ENCODE peak calls at places on chromosomes 4 and X, in five cellular contexts. One of them, this sample, is unnamed.

GRCh38 chr4:168751263-168752225 is 254.7 kb downstream of the PALLD start:
- DNase-seq in lower lobe of right lung: no peak
- DNase-seq in OCI-LY7: no peak
- DNase-seq in heart right ventricle: no peak
- DNase-seq in suprapubic skin: no peak
- DNase-seq in this sample: no peak

GRCh38 chr4:81541546-81541945 is 69.8 kb upstream of the RASGEF1B start:
- DNase-seq in lower lobe of right lung: no peak
- DNase-seq in OCI-LY7: no peak
- DNase-seq in heart right ventricle: no peak
- DNase-seq in suprapubic skin: no peak
- DNase-seq in this sample: no peak

GRCh38 chr4:125041372-125041930 is 273.3 kb upstream of the FAT4 start:
- DNase-seq in lower lobe of right lung: no peak
- DNase-seq in OCI-LY7: no peak
- DNase-seq in heart right ventricle: no peak
- DNase-seq in suprapubic skin: no peak
- DNase-seq in this sample: no peak

GRCh38 chrX:132489256-132490085 is 633 bp upstream of the MBNL3 start:
- DNase-seq in lower lobe of right lung: peak
- DNase-seq in OCI-LY7: peak
- DNase-seq in heart right ventricle: peak
- DNase-seq in suprapubic skin: no peak
- DNase-seq in this sample: peak

GRCh38 chr4:4641661-4642180 is 99.9 kb upstream of the STX18 start:
- DNase-seq in lower lobe of right lung: no peak
- DNase-seq in OCI-LY7: no peak
- DNase-seq in heart right ventricle: no peak
- DNase-seq in suprapubic skin: no peak
- DNase-seq in this sample: no peak

GRCh38 chrX:108299101-108299591 is 139.1 kb downstream of the COL4A6 start:
- DNase-seq in lower lobe of right lung: no peak
- DNase-seq in OCI-LY7: no peak
- DNase-seq in heart right ventricle: no peak
- DNase-seq in suprapubic skin: no peak
- DNase-seq in this sample: peak

GRCh38 chr4:153152453-153153338 is 51.5 kb upstream of the TRIM2 start:
- DNase-seq in lower lobe of right lung: peak
- DNase-seq in OCI-LY7: no peak
- DNase-seq in heart right ventricle: peak
- DNase-seq in suprapubic skin: peak
- DNase-seq in this sample: peak

GRCh38 chrX:50100188-50100587 is 100.6 kb downstream of the AKAP4 start:
- DNase-seq in lower lobe of right lung: no peak
- DNase-seq in OCI-LY7: peak
- DNase-seq in heart right ventricle: no peak
- DNase-seq in suprapubic skin: no peak
- DNase-seq in this sample: no peak

GRCh38 chrX:129323115-129323514 is 200.2 kb downstream of the SMARCA1 start:
- DNase-seq in lower lobe of right lung: no peak
- DNase-seq in OCI-LY7: no peak
- DNase-seq in heart right ventricle: no peak
- DNase-seq in suprapubic skin: no peak
- DNase-seq in this sample: no peak

GRCh38 chr4:7295917-7296660 is 103.8 kb downstream of the SORCS2 start:
- DNase-seq in lower lobe of right lung: no peak
- DNase-seq in OCI-LY7: no peak
- DNase-seq in heart right ventricle: peak
- DNase-seq in suprapubic skin: no peak
- DNase-seq in this sample: peak

GRCh38 chr4:36189511-36190226 is 54.6 kb downstream of the ARAP2 start:
- DNase-seq in lower lobe of right lung: no peak
- DNase-seq in OCI-LY7: peak
- DNase-seq in heart right ventricle: no peak
- DNase-seq in suprapubic skin: no peak
- DNase-seq in this sample: no peak

GRCh38 chrX:85243761-85244410 is at the start of the genes SATL1 and ZNF711:
- DNase-seq in lower lobe of right lung: peak
- DNase-seq in OCI-LY7: peak
- DNase-seq in heart right ventricle: peak
- DNase-seq in suprapubic skin: peak
- DNase-seq in this sample: peak

GRCh38 chr4:113064244-113064643 is 14.8 kb downstream of the ANK2 start:
- DNase-seq in lower lobe of right lung: no peak
- DNase-seq in OCI-LY7: no peak
- DNase-seq in heart right ventricle: no peak
- DNase-seq in suprapubic skin: no peak
- DNase-seq in this sample: no peak

GRCh38 chrX:154516655-154517100 is 646 bp upstream of the FAM3A start:
- DNase-seq in lower lobe of right lung: no peak
- DNase-seq in OCI-LY7: no peak
- DNase-seq in heart right ventricle: no peak
- DNase-seq in suprapubic skin: no peak
- DNase-seq in this sample: no peak

GRCh38 chr4:153713840-153714239 is 29.8 kb downstream of the TLR2 start:
- DNase-seq in lower lobe of right lung: no peak
- DNase-seq in OCI-LY7: no peak
- DNase-seq in heart right ventricle: no peak
- DNase-seq in suprapubic skin: no peak
- DNase-seq in this sample: no peak

GRCh38 chr4:18111100-18111499 is 89.5 kb upstream of the LCORL start:
- DNase-seq in lower lobe of right lung: no peak
- DNase-seq in OCI-LY7: no peak
- DNase-seq in heart right ventricle: no peak
- DNase-seq in suprapubic skin: no peak
- DNase-seq in this sample: no peak

GRCh38 chrX:7146703-7147430 is 645 bp upstream of the STS start:
- DNase-seq in lower lobe of right lung: peak
- DNase-seq in OCI-LY7: peak
- DNase-seq in heart right ventricle: no peak
- DNase-seq in suprapubic skin: no peak
- DNase-seq in this sample: peak

GRCh38 chr4:138669479-138670165 is 346.0 kb upstream of the NOCT start:
- DNase-seq in lower lobe of right lung: no peak
- DNase-seq in OCI-LY7: no peak
- DNase-seq in heart right ventricle: no peak
- DNase-seq in suprapubic skin: no peak
- DNase-seq in this sample: no peak

GRCh38 chr4:64405761-64406160 is 3.5 kb downstream of the TECRL start:
- DNase-seq in lower lobe of right lung: no peak
- DNase-seq in OCI-LY7: no peak
- DNase-seq in heart right ventricle: no peak
- DNase-seq in suprapubic skin: no peak
- DNase-seq in this sample: no peak

GRCh38 chr4:56466910-56467283 is 520 bp upstream of the SRP72 start:
- DNase-seq in lower lobe of right lung: no peak
- DNase-seq in OCI-LY7: no peak
- DNase-seq in heart right ventricle: no peak
- DNase-seq in suprapubic skin: no peak
- DNase-seq in this sample: no peak

DNA sequence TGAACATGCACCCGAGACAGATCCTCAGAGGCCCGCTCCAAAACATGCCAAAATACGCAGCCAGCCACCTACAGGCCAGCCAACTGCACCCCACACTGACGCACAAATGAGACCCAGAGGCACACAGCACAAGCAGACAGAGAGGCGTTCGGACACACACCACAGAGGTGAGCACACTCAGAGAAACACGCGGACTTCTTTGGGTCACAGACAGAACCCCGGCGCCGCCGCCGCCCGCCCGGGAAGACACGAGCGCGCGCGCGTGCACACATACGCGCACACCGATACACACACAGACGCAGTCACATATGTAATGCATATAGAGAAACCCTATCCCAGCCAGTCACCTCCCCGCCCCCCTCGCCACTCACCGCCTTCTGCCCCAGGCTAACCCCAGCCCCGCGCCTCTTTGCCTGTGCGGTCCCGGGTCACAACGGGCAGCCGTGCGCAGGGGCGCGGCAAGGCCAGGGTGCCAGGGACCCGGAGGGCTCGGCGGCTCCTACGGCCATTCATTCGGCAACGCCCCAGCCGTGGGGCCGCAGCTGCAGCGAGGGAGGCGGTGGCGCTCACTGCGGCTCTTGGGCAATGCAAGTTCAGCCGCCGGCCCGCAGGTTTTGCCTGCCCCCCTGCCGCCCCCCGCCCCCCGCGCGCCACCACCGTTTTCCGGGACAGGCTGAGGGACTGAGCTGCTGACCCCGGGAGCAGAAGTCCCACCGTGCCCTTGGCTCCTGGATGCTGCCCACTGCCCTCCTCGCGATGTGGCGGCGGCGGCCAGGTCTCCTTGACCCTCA is 532 bp downstream of the SEPTIN6 start:
- DNase-seq in lower lobe of right lung: peak
- DNase-seq in OCI-LY7: peak
- DNase-seq in heart right ventricle: peak
- DNase-seq in suprapubic skin: no peak
- DNase-seq in this sample: peak
- TF ChIP-seq CTCF in lower lobe of right lung: no peak
- TF ChIP-seq CTCF in OCI-LY7: peak
- TF ChIP-seq CTCF in heart right ventricle: no peak
- TF ChIP-seq CTCF in suprapubic skin: no peak
- TF ChIP-seq CTCF in this sample: peak

GRCh38 chr4:65861993-65862392 is 191.7 kb upstream of the EPHA5 start:
- DNase-seq in lower lobe of right lung: no peak
- DNase-seq in OCI-LY7: no peak
- DNase-seq in heart right ventricle: no peak
- DNase-seq in suprapubic skin: no peak
- DNase-seq in this sample: no peak

GRCh38 chr4:65868096-65868824 is 198.0 kb upstream of the EPHA5 start:
- DNase-seq in lower lobe of right lung: no peak
- DNase-seq in OCI-LY7: no peak
- DNase-seq in heart right ventricle: no peak
- DNase-seq in suprapubic skin: no peak
- DNase-seq in this sample: no peak

GRCh38 chr4:65865489-65865888 is 195.2 kb upstream of the EPHA5 start:
- DNase-seq in lower lobe of right lung: no peak
- DNase-seq in OCI-LY7: peak
- DNase-seq in heart right ventricle: no peak
- DNase-seq in suprapubic skin: no peak
- DNase-seq in this sample: no peak
- TF ChIP-seq CTCF in lower lobe of right lung: no peak
- TF ChIP-seq CTCF in OCI-LY7: peak
- TF ChIP-seq CTCF in heart right ventricle: no peak
- TF ChIP-seq CTCF in suprapubic skin: no peak
- TF ChIP-seq CTCF in this sample: peak

GRCh38 chrX:39258331-39258730 is 457.1 kb downstream of the MID1IP1 start:
- DNase-seq in lower lobe of right lung: no peak
- DNase-seq in OCI-LY7: no peak
- DNase-seq in heart right ventricle: no peak
- DNase-seq in suprapubic skin: no peak
- DNase-seq in this sample: no peak

GRCh38 chrX:39262641-39263040 is 461.4 kb downstream of the MID1IP1 start:
- DNase-seq in lower lobe of right lung: no peak
- DNase-seq in OCI-LY7: no peak
- DNase-seq in heart right ventricle: no peak
- DNase-seq in suprapubic skin: no peak
- DNase-seq in this sample: no peak

GRCh38 chrX:39261446-39262147 is 460.3 kb downstream of the MID1IP1 start:
- DNase-seq in lower lobe of right lung: no peak
- DNase-seq in OCI-LY7: peak
- DNase-seq in heart right ventricle: no peak
- DNase-seq in suprapubic skin: no peak
- DNase-seq in this sample: peak

GRCh38 chrX:39263946-39264483 is 462.8 kb downstream of the MID1IP1 start:
- DNase-seq in lower lobe of right lung: no peak
- DNase-seq in OCI-LY7: no peak
- DNase-seq in heart right ventricle: no peak
- DNase-seq in suprapubic skin: no peak
- DNase-seq in this sample: no peak

GRCh38 chrX:39260965-39261364 is 459.7 kb downstream of the MID1IP1 start:
- DNase-seq in lower lobe of right lung: no peak
- DNase-seq in OCI-LY7: no peak
- DNase-seq in heart right ventricle: no peak
- DNase-seq in suprapubic skin: no peak
- DNase-seq in this sample: no peak
- TF ChIP-seq CTCF in lower lobe of right lung: no peak
- TF ChIP-seq CTCF in OCI-LY7: no peak
- TF ChIP-seq CTCF in heart right ventricle: no peak
- TF ChIP-seq CTCF in suprapubic skin: no peak
- TF ChIP-seq CTCF in this sample: no peak

DNA sequence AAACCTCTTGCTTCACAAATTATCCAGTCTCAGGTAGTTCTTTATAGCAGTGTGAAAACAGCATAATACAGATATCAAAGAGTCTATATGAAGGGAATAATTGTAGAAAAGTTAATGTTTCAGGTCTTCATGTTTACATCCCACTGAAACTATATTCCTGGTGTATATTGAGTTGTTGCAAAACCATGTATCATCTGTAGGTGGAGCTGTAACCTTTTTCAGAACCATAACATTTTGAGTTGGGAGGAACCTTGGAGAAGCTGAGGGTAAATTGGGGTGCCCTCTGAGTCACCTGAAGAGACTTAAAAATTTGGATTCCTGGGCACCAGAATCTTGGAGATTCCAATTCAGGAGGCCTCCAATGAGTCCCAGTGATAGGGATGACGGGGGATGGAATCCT is 51.9 kb upstream of the TAPT1 start:
- DNase-seq in lower lobe of right lung: no peak
- DNase-seq in OCI-LY7: no peak
- DNase-seq in heart right ventricle: no peak
- DNase-seq in suprapubic skin: no peak
- DNase-seq in this sample: no peak
- TF ChIP-seq CTCF in lower lobe of right lung: no peak
- TF ChIP-seq CTCF in OCI-LY7: peak
- TF ChIP-seq CTCF in heart right ventricle: peak
- TF ChIP-seq CTCF in suprapubic skin: no peak
- TF ChIP-seq CTCF in this sample: peak